ENCODE peak calls at places on chromosomes 12 and 14, in four cellular contexts. L is NCI-H1930, A is fibroblast of pulmonary artery, J is heart right ventricle. R is an unnamed sample.

GRCh38 chr14:106378191-106378590 is 851.8 kb downstream of the TMEM121 start:
- DNase-seq in J (no peak), L (no peak), A (no peak), R (no peak)

GRCh38 chr14:57748279-57748678 is 117.6 kb downstream of the SLC35F4 start:
- DNase-seq in J (no peak), A (peak), L (no peak), R (no peak)

GRCh38 chr14:20684662-20685456 is 499 bp downstream of the RNASE4 start:
- DNase-seq in L (no peak), A (peak), J (no peak), R (peak)

GRCh38 chr12:5078423-5078822 is 34.7 kb downstream of the KCNA5 start:
- DNase-seq in A (no peak), L (no peak), J (peak), R (peak)

GRCh38 chr14:81432171-81432570 is 32.0 kb upstream of the STON2 start:
- DNase-seq in A (no peak), L (no peak), J (no peak), R (no peak)

GRCh38 chr14:63891148-63891964 is 38.6 kb downstream of the SYNE2 start:
- DNase-seq in A (peak), L (no peak), J (peak), R (no peak)

GRCh38 chr12:107228076-107228475 is 134.7 kb upstream of the CRY1 start:
- DNase-seq in J (no peak), A (no peak), L (no peak), R (no peak)

GRCh38 chr12:25438638-25439037 is 114.4 kb downstream of the LMNTD1 start:
- DNase-seq in J (no peak), A (peak), L (no peak), R (no peak)

GRCh38 chr12:85310456-85311076 is 30.5 kb downstream of the ALX1 start:
- DNase-seq in L (no peak), J (no peak), A (peak), R (no peak)

GRCh38 chr12:25404955-25405354 is 148.1 kb downstream of the LMNTD1 start:
- DNase-seq in L (no peak), A (no peak), J (no peak), R (no peak)

R was measured in left ventricle myocardium superior.